ENCODE peak calls at places on chromosomes 12 and 14, in five cellular contexts. M, L, H, W and V are unnamed samples. For H3K4me1, the result is how much of the 10 kb centered on the place peaks cover.

GRCh38 chr12:110048242-110049027 is at the start of gene C12orf76:
- DNase-seq in L (peak), H (peak), M (peak), W (peak), V (peak)

GRCh38 chr14:51744372-51745150 is 92.9 kb downstream of the FRMD6 start:
- DNase-seq in H (no peak), W (no peak), M (no peak), L (no peak), V (no peak)

GRCh38 chr14:62015945-62016344 is 253.7 kb downstream of the SNAPC1 start:
- DNase-seq in M (no peak), W (no peak), H (no peak), L (no peak), V (no peak)

GRCh38 chr12:113965951-113966797 is at the start of gene RBM19:
- DNase-seq in H (peak), L (peak), W (peak), M (peak), V (peak)

GRCh38 chr12:21073822-21074460 is 57.1 kb upstream of the SLCO1B1 start:
- DNase-seq in M (no peak), L (no peak), W (no peak), H (no peak), V (no peak)

GRCh38 chr14:86602263-86602662 is 1072.3 kb downstream of the FLRT2 start:
- DNase-seq in M (no peak), W (no peak), H (no peak), L (no peak), V (no peak)

GRCh38 chr14:22143360-22143759 is 445.7 kb downstream of the DAD1 start:
- DNase-seq in H (no peak), L (no peak), M (no peak), W (no peak), V (no peak)

GRCh38 chr14:90336985-90337384 is 5.2 kb upstream of the NRDE2 start:
- DNase-seq in L (no peak), H (no peak), W (no peak), M (no peak), V (no peak)

GRCh38 chr12:13964666-13965065 is 16.7 kb downstream of the GRIN2B start:
- DNase-seq in M (no peak), W (no peak), L (no peak), H (no peak), V (no peak)

GRCh38 chr12:13957576-13957975 is 23.8 kb downstream of the GRIN2B start:
- DNase-seq in W (no peak), H (no peak), L (no peak), M (no peak), V (no peak)

GRCh38 chr12:13959131-13959734 is 22.2 kb downstream of the GRIN2B start:
- DNase-seq in W (no peak), L (peak), H (peak), M (no peak), V (no peak)

GRCh38 chr12:13961983-13962382 is 19.4 kb downstream of the GRIN2B start:
- DNase-seq in W (no peak), H (no peak), M (no peak), L (no peak), V (no peak)

DNA sequence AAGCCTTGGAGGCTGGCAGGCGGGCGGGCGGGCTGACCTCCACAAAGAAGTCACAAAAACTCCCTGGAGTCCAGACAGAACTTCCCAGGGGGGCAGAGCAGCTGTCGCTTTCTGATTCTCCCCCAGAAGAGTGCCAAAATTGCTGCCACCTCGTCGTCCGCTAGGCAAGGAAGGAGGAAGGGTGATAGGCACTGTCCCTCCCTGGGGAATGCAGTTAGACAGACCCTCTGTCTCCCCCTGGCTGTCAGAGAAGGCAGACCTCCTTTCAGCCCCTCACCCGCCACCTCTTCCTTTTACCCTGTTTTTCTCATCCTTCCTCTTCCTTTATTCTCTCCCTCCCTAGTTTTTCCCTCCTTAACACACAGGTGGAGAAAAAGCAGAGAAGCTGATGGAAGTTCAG is 18.7 kb downstream of the GRIN2B start:
- DNase-seq in M (no peak), H (no peak), L (no peak), W (no peak), V (no peak)
- TF ChIP-seq CTCF in M (no peak), H (no peak), L (no peak), W (no peak), V (no peak)

GRCh38 chr12:7459973-7460372 is 16.0 kb upstream of the CD163L1 start:
- DNase-seq in M (no peak), H (no peak), L (no peak), W (no peak), V (no peak)
- H3K4me1 ChIP-seq in M (under half), H (under half), L (under half), W (under half), V (under half)

DNA sequence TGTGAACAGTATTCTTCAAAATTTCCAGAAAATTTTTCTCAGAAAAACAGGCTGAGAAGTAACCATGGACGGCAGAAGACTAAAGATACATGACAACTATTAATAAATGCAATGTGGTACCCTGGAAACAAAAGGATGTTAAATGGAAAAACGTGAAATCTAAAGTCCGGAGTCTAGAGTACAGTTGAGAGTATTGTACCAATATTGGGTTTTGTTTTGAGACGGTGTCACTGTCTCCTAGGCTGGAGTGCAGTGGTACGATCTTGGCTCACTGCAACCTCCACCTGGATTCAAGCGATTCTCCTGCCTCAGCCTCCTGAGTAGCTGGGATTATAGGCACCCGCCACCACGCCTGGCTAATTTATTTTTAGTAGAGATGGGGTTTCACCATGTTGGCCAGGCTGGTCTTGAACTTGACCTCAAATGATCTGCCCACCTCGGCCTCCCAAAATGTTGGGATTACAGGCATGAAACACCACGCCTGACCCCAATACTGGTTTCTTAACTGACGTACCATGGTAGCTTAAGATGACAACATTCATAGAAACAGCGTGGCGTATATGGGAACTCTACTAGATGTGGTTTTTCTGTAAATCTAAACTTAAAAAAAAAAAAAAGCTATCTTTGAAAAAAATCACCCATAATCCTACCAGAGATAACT is 16.8 kb upstream of the TDG start:
- DNase-seq in L (no peak), H (no peak), M (no peak), W (no peak), V (no peak)
- TF ChIP-seq POLR2A in L (no peak), H (no peak), M (no peak), W (no peak), V (no peak)

DNA sequence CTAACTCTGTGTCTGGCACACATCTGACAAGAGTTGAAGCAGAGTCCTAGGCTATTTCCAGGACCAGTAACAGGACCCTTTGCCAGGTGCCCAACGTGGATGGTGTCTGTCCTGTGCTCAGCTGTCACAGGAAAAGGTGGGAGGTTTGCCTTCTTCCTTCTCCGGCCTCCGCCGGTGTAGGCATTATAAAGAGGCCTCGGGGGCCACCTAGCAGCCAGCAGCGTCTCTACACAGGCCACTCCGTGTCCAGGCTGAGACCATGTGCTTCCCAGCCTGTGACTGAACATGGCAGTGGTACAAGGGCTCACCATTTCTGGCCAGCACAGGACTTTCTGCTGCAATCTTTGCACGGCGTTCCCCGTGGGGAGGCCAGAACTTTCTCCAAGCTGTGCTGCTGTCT is 60.7 kb upstream of the GPATCH2L start:
- DNase-seq in H (no peak), W (no peak), M (no peak), L (no peak), V (no peak)
- TF ChIP-seq CTCF in H (no peak), W (no peak), M (no peak), L (no peak), V (no peak)

DNA sequence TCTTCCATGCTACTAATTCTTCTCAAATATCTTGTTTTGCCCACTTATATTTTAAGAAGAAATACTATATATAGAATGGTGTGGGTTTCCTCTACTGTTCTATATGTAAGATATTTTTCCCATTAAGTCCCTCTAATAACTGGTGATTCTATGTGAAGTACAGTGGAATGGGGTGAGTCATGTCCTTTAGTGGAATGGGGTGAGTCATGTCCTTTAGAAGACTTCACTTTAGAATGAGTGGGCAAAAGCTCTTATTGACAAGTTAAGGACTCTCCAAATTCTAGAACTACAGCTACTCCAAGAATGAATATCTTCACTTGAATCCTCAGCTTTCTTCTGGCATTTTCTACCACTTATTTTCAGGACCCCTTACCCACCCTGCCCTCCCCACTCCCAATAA is 349.9 kb downstream of the ETNK1 start:
- DNase-seq in W (no peak), H (no peak), M (no peak), L (no peak), V (no peak)
- H3K4me1 ChIP-seq in W (under half), H (under half), M (under half), L (under half), V (under half)

GRCh38 chr14:57498659-57499058 is 5.0 kb upstream of the CCDC198 start:
- DNase-seq in H (no peak), W (no peak), M (no peak), L (no peak), V (no peak)

GRCh38 chr14:57498035-57498434 is 4.4 kb upstream of the CCDC198 start:
- DNase-seq in H (no peak), W (no peak), L (no peak), M (no peak), V (no peak)

GRCh38 chr14:57495409-57495808 is 1.8 kb upstream of the CCDC198 start:
- DNase-seq in W (no peak), L (no peak), H (no peak), M (no peak), V (no peak)

GRCh38 chr14:57492859-57493258 is 798 bp downstream of the CCDC198 start:
- DNase-seq in M (no peak), L (no peak), W (no peak), H (no peak), V (no peak)

GRCh38 chr14:57493467-57494181 is at the start of gene CCDC198:
- DNase-seq in M (no peak), L (no peak), H (no peak), W (peak), V (no peak)
- TF ChIP-seq POLR2A in M (no peak), L (no peak), H (no peak), W (peak), V (no peak)

GRCh38 chr14:64178814-64179213 is 115.4 kb downstream of the ESR2 start:
- DNase-seq in H (no peak), M (no peak), L (no peak), W (no peak), V (no peak)

GRCh38 chr14:64170190-64170589 is 124.0 kb downstream of the ESR2 start:
- DNase-seq in W (no peak), M (no peak), L (peak), H (no peak), V (no peak)

GRCh38 chr14:64176330-64176729 is 117.8 kb downstream of the ESR2 start:
- DNase-seq in H (no peak), L (no peak), W (no peak), M (no peak), V (no peak)

DNA sequence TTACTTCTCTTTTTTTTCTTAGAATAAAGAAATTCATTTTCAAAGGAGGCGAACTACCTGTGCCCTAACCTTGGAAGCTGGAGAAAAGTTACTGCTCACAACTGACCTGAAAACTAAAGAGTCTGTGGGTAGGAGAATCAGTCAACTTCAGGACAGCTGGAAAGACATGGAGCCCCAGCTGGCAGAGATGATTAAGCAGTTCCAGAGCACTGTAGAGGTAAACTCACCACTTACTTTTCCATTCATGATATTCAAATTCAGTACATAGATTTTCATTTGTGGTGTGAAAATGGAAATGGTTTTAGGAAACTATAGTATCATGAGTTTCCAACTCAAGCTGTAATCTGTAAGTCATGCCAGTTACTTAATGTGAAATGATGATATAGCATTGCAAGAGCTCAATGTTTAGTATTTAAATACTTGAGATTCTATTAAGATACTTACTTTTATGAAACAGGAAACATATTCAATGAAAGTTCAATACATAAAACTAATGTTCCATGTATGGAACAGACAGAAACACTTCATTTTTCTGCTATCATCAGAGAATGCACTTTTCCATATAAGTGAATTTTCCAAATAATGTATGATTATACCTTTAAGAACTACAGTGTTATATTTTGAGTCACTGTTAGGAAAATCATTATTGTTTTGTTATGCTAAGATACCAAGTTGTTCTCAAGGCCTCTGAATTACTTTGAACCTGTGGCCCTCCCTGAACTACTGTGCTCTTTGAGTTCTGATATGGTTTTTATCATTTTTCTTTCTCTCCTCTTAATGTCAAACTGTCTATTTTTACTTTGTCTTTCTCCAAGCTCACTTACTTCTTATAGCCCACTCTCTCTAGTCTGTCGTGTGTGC is 119.0 kb downstream of the ESR2 start:
- DNase-seq in W (no peak), M (no peak), H (no peak), L (no peak), V (no peak)
- TF ChIP-seq CTCF in W (no peak), M (no peak), H (no peak), L (no peak), V (no peak)

GRCh38 chr12:6538420-6539275 is 4.3 kb downstream of the GAPDH start:
- DNase-seq in L (no peak), H (no peak), W (no peak), M (no peak), V (no peak)
- H3K4me1 ChIP-seq in L (half or more), H (half or more), W (under half), M (under half), V (half or more)

GRCh38 chr12:116712458-116713303 is 25.2 kb downstream of the SPRING1 start:
- DNase-seq in H (no peak), L (no peak), W (no peak), M (no peak), V (no peak)

GRCh38 chr12:116713529-116713928 is 24.3 kb downstream of the SPRING1 start:
- DNase-seq in M (no peak), L (no peak), H (no peak), W (no peak), V (no peak)

GRCh38 chr12:116717466-116718457 is 20.1 kb downstream of the SPRING1 start:
- DNase-seq in M (peak), L (peak), W (no peak), H (no peak), V (no peak)

GRCh38 chr12:116710367-116710766 is 27.5 kb downstream of the SPRING1 start:
- DNase-seq in M (no peak), L (no peak), H (no peak), W (no peak), V (no peak)

DNA sequence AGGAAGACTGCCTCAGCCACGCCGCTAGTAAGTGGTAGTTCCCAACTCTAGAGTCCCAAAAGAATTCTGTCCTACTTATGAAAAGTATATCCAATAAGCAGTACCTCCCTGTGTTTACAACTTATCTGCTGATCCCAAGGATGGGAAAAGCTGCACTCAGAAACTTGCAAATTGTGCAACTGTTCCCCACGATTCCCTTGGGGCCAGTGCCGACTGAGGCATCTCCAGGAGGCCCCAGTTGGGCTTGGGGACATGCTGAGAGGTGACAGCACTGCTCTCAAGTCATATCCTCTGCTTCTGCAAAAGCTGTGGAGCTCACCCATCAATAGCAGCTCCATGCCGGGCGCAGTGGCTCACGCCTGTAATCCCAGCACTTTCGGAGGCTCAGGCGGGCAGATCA is 23.7 kb downstream of the SPRING1 start:
- DNase-seq in L (no peak), M (no peak), W (no peak), H (no peak), V (no peak)
- TF ChIP-seq POLR2A in L (no peak), M (no peak), W (no peak), H (no peak), V (no peak)

GRCh38 chr12:14937689-14938088 is 648 bp downstream of the ERP27 start:
- DNase-seq in W (no peak), H (no peak), L (no peak), M (no peak), V (no peak)
- TF ChIP-seq CTCF in W (peak), H (no peak), L (no peak), M (no peak), V (no peak)